ENCODE peak calls at places on chromosomes 2 and 18, in five cellular contexts. One of them, this sample, is unnamed.
A peak's percentile ranks its signal among the peaks of the same experiment; 100 is the strongest.

GRCh38 chr18:70072678-70073077 is 125.0 kb upstream of the CD226 start:
- DNase-seq in aorta: no peak
- DNase-seq in Caco-2: no peak
- DNase-seq in thyroid gland: no peak
- DNase-seq in A549: no peak
- DNase-seq in this sample: no peak

GRCh38 chr2:53519925-53520629 is 247.5 kb upstream of the CHAC2 start:
- DNase-seq in thyroid gland: no peak
- DNase-seq in aorta: no peak
- DNase-seq in A549: no peak
- DNase-seq in Caco-2: no peak
- DNase-seq in this sample: no peak

GRCh38 chr18:25228410-25228809 is 123.6 kb downstream of the ZNF521 start:
- DNase-seq in thyroid gland: no peak
- DNase-seq in A549: no peak
- DNase-seq in Caco-2: no peak
- DNase-seq in aorta: no peak
- DNase-seq in this sample: no peak

GRCh38 chr2:186382932-186383331 is 103.1 kb upstream of the ZC3H15 start:
- DNase-seq in Caco-2: no peak
- DNase-seq in A549: no peak
- DNase-seq in aorta: no peak
- DNase-seq in thyroid gland: no peak
- DNase-seq in this sample: no peak

GRCh38 chr2:173355866-173356508 is 1.3 kb downstream of the CDCA7 start:
- DNase-seq in A549: no peak
- DNase-seq in Caco-2: peak; percentile 40
- DNase-seq in thyroid gland: no peak
- DNase-seq in aorta: no peak
- DNase-seq in this sample: peak; percentile 18

GRCh38 chr2:140972724-140973123 is 1158.1 kb downstream of the LRP1B start:
- DNase-seq in A549: no peak
- DNase-seq in Caco-2: no peak
- DNase-seq in aorta: no peak
- DNase-seq in thyroid gland: no peak
- DNase-seq in this sample: no peak

GRCh38 chr2:216877085-216877484 is 17.2 kb upstream of the TNP1 start:
- DNase-seq in aorta: no peak
- DNase-seq in thyroid gland: no peak
- DNase-seq in Caco-2: no peak
- DNase-seq in A549: no peak
- DNase-seq in this sample: no peak

GRCh38 chr2:36707050-36707449 is 10.5 kb downstream of the VIT start:
- DNase-seq in aorta: no peak
- DNase-seq in A549: no peak
- DNase-seq in thyroid gland: no peak
- DNase-seq in Caco-2: no peak
- DNase-seq in this sample: no peak

GRCh38 chr2:121960251-121960650 is 204.8 kb downstream of the TSN start:
- DNase-seq in Caco-2: no peak
- DNase-seq in thyroid gland: no peak
- DNase-seq in aorta: no peak
- DNase-seq in A549: no peak
- DNase-seq in this sample: no peak

GRCh38 chr2:121955313-121956211 is 200.1 kb downstream of the TSN start:
- DNase-seq in Caco-2: no peak
- DNase-seq in aorta: no peak
- DNase-seq in A549: no peak
- DNase-seq in thyroid gland: no peak
- DNase-seq in this sample: no peak
- H3K4me1 ChIP-seq in Caco-2: no peaks in the 10 kb centered on the region
- H3K4me1 ChIP-seq in aorta: no peaks in the 10 kb centered on the region
- H3K4me1 ChIP-seq in A549: no peaks in the 10 kb centered on the region
- H3K4me1 ChIP-seq in thyroid gland: no peaks in the 10 kb centered on the region
- H3K4me1 ChIP-seq in this sample: no peaks in the 10 kb centered on the region

DNA sequence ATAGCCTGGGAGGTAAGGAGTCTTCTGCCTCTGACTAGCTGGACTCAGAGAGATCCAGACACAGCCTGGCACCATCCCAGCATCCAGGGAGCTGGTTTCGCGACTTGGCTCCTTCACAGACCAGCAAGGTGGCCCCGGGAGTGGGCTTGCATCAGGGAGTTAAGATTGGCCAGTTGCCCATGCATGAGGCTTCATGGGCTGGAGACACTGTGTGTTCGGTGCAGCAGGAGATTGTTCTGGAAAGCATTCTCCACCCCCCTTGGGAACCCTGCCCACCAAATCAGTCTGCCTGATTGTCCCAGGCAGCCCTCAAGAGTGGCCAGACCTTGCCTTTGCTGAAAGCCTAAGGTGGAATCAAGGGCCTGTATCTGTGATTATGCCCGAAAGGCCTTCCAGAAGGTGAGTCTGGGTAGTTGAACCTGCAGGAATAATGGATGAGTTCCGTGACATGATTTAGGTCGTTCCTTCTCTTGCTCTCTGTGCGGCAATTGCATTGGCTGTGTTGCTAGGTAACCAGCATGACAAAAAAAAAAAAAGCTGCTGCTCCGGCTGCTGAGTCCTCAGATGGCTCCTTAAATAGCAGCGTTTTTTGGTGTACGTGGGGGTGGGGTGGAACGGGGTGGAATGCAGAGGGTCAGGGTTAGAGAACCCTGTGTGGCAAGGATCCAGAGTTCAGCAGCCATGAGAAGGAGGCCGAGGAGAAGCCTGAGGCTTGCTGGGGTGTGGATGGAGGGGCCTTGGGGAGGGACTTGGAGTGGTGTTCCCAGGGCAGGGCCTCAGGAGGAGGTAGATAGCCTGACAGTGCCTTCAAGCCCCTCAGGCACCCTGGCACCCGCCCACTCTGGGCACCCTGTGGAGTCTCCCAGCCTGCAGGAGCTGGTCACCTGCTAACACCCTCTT is 93.0 kb upstream of the MCFD2 start:
- DNase-seq in thyroid gland: peak; percentile 95
- DNase-seq in aorta: peak; percentile 86
- DNase-seq in Caco-2: peak; percentile 79
- DNase-seq in A549: no peak
- DNase-seq in this sample: no peak
- H3K4me1 ChIP-seq in thyroid gland: peaks cover 60% of the 10 kb centered on the region
- H3K4me1 ChIP-seq in aorta: peaks cover 7% of the 10 kb centered on the region
- H3K4me1 ChIP-seq in Caco-2: peaks cover 17% of the 10 kb centered on the region
- H3K4me1 ChIP-seq in A549: peaks cover 17% of the 10 kb centered on the region
- H3K4me1 ChIP-seq in this sample: peaks cover 5% of the 10 kb centered on the region

GRCh38 chr2:98727758-98728718 is 2.9 kb downstream of the MGAT4A start:
- DNase-seq in thyroid gland: no peak
- DNase-seq in aorta: no peak
- DNase-seq in Caco-2: no peak
- DNase-seq in A549: no peak
- DNase-seq in this sample: no peak

GRCh38 chr2:98730851-98731708 is at the start of gene MGAT4A:
- DNase-seq in thyroid gland: peak; percentile 82
- DNase-seq in Caco-2: peak; percentile 79
- DNase-seq in aorta: peak; percentile 91
- DNase-seq in A549: peak; percentile 63
- DNase-seq in this sample: peak; percentile 58

GRCh38 chr2:98731709-98732349 is 897 bp upstream of the MGAT4A start:
- DNase-seq in thyroid gland: no peak
- DNase-seq in Caco-2: no peak
- DNase-seq in A549: no peak
- DNase-seq in aorta: no peak
- DNase-seq in this sample: no peak

GRCh38 chr2:98730053-98730850 is 680 bp downstream of the MGAT4A start:
- DNase-seq in Caco-2: peak; percentile 67
- DNase-seq in aorta: peak; percentile 80
- DNase-seq in A549: no peak
- DNase-seq in thyroid gland: peak; percentile 71
- DNase-seq in this sample: peak; percentile 68

DNA sequence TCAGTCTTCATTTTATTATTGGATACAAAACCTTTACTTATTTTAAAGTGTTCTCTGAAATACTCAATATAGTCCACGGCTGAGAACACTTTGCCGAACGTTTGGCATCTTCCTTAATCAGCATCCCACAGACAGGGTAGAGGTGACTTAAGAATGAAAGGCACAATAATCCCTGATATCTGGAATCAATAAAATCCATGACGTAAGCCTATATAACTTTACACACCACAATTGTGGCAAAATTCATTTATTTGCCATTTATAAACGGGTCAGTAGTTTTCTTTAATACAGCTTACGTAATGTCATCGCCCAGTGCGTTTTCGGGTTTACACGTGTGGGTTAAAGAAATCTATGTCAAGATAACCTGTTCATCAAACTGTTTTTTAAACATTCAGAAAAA is 1.3 kb downstream of the MGAT4A start:
- DNase-seq in A549: no peak
- DNase-seq in Caco-2: no peak
- DNase-seq in aorta: no peak
- DNase-seq in thyroid gland: no peak
- DNase-seq in this sample: no peak
- H3K4me1 ChIP-seq in A549: peaks cover 5% of the 10 kb centered on the region
- H3K4me1 ChIP-seq in Caco-2: peaks cover 46% of the 10 kb centered on the region
- H3K4me1 ChIP-seq in aorta: no peaks in the 10 kb centered on the region
- H3K4me1 ChIP-seq in thyroid gland: peaks cover 15% of the 10 kb centered on the region
- H3K4me1 ChIP-seq in this sample: no peaks in the 10 kb centered on the region

DNA sequence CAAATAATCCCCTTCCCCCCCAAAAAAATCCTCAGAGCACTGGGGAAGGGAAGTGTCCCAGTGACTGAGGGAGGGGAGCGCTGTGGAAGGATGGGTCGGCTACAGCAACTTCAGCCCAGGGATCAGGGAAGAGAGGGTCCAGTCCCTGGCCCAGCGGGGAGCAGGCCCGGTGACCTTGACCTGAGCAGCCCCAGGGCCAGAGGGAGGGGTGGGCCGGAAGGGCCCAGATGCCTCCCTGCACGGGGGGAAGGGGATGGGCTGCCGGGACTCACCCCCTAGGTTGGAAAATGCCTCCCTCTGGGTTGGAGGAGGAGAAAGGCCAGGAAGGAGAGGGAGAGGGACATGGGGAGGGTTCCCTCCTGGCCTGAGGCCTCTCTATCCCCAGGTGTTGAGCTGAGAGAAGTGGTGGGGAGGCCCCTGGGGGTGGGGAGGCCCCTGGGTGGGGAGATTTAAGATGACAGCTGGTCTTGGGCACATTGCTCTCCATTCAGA is 19.8 kb downstream of the GPC1 start:
- DNase-seq in aorta: no peak
- DNase-seq in Caco-2: no peak
- DNase-seq in A549: no peak
- DNase-seq in thyroid gland: no peak
- DNase-seq in this sample: no peak
- H3K4me1 ChIP-seq in aorta: no peaks in the 10 kb centered on the region
- H3K4me1 ChIP-seq in Caco-2: peaks cover 38% of the 10 kb centered on the region
- H3K4me1 ChIP-seq in A549: peaks cover 62% of the 10 kb centered on the region
- H3K4me1 ChIP-seq in thyroid gland: peaks cover 9% of the 10 kb centered on the region
- H3K4me1 ChIP-seq in this sample: peaks cover 36% of the 10 kb centered on the region

GRCh38 chr2:197195591-197195990 is 115.0 kb downstream of the ANKRD44 start:
- DNase-seq in thyroid gland: no peak
- DNase-seq in A549: no peak
- DNase-seq in aorta: no peak
- DNase-seq in Caco-2: no peak
- DNase-seq in this sample: no peak

GRCh38 chr2:197196737-197197136 is 113.8 kb downstream of the ANKRD44 start:
- DNase-seq in thyroid gland: no peak
- DNase-seq in aorta: no peak
- DNase-seq in A549: no peak
- DNase-seq in Caco-2: no peak
- DNase-seq in this sample: no peak

GRCh38 chr2:197200056-197200455 is 110.5 kb downstream of the ANKRD44 start:
- DNase-seq in thyroid gland: no peak
- DNase-seq in aorta: no peak
- DNase-seq in Caco-2: no peak
- DNase-seq in A549: no peak
- DNase-seq in this sample: no peak

GRCh38 chr2:197198890-197199289 is 111.7 kb downstream of the ANKRD44 start:
- DNase-seq in thyroid gland: peak; percentile 21
- DNase-seq in Caco-2: no peak
- DNase-seq in aorta: peak; percentile 78
- DNase-seq in A549: no peak
- DNase-seq in this sample: peak; percentile 13

GRCh38 chr2:197197808-197198409 is 112.7 kb downstream of the ANKRD44 start:
- DNase-seq in aorta: no peak
- DNase-seq in A549: no peak
- DNase-seq in Caco-2: no peak
- DNase-seq in thyroid gland: no peak
- DNase-seq in this sample: no peak
- H3K4me1 ChIP-seq in aorta: peaks cover 6% of the 10 kb centered on the region
- H3K4me1 ChIP-seq in A549: no peaks in the 10 kb centered on the region
- H3K4me1 ChIP-seq in Caco-2: no peaks in the 10 kb centered on the region
- H3K4me1 ChIP-seq in thyroid gland: peaks cover 3% of the 10 kb centered on the region
- H3K4me1 ChIP-seq in this sample: no peaks in the 10 kb centered on the region

This sample was measured in prostate gland.